ENCODE peak calls at places on chromosomes 16 and 17, in ten cellular contexts. G, W, Y, M, D, U, X, B, K and T are unnamed samples.

GRCh38 chr16:85970016-85970711 is 71.2 kb downstream of the IRF8 start:
- DNase-seq in G (no peak), W (no peak), Y (no peak), M (no peak), D (no peak), U (no peak), X (no peak), B (no peak), K (no peak), T (no peak)

GRCh38 chr16:86398622-86399021 is 111.7 kb upstream of the FOXF1 start:
- DNase-seq in G (no peak), W (no peak), Y (peak; percentile 81), M (no peak), D (no peak), U (no peak), X (no peak), B (no peak), K (no peak), T (no peak)

GRCh38 chr17:76714822-76715461 is 4.2 kb upstream of the MXRA7 start:
- DNase-seq in G (peak; percentile 73), W (peak; percentile 70), Y (no peak), M (no peak), D (peak; percentile 67), U (peak; percentile 63), X (no peak), B (peak; percentile 79), K (peak; percentile 88), T (peak; percentile 58)

GRCh38 chr17:58415371-58416055 is 1.8 kb downstream of the RNF43 start:
- DNase-seq in G (no peak), W (no peak), Y (no peak), M (no peak), D (no peak), U (no peak), X (no peak), B (no peak), K (peak; percentile 51), T (no peak)

GRCh38 chr17:1043601-1044251 is 46.8 kb downstream of the TIMM22 start:
- DNase-seq in G (no peak), W (no peak), Y (no peak), M (no peak), D (no peak), U (no peak), X (no peak), B (no peak), K (peak; percentile 61), T (no peak)

GRCh38 chr16:79658301-79659001 is 57.9 kb upstream of the MAF start:
- DNase-seq in G (no peak), W (no peak), Y (peak; percentile 93), M (no peak), D (no peak), U (no peak), X (no peak), B (no peak), K (no peak), T (peak; percentile 43)

GRCh38 chr17:32584792-32585191 is 98.0 kb downstream of the CDK5R1 start:
- DNase-seq in G (no peak), W (no peak), Y (peak; percentile 35), M (no peak), D (no peak), U (no peak), X (no peak), B (no peak), K (no peak), T (no peak)

GRCh38 chr16:57634171-57634570 is 5.7 kb downstream of the ADGRG1 start:
- DNase-seq in G (no peak), W (no peak), Y (peak; percentile 95), M (no peak), D (no peak), U (no peak), X (no peak), B (no peak), K (no peak), T (no peak)

GRCh38 chr17:43908111-43908721 is 880 bp upstream of the MPP2 start:
- DNase-seq in G (peak; percentile 23), W (no peak), Y (peak; percentile 56), M (no peak), D (no peak), U (peak; percentile 80), X (no peak), B (peak; percentile 41), K (peak; percentile 68), T (peak; percentile 68)

GRCh38 chr17:48671697-48672171 is 45.6 kb upstream of the HOXB9 start:
- DNase-seq in G (peak; percentile 48), W (peak; percentile 74), Y (peak; percentile 94), M (peak; percentile 51), D (peak; percentile 39), U (peak; percentile 78), X (no peak), B (peak; percentile 70), K (peak; percentile 82), T (peak; percentile 61)